ENCODE peak calls at places on chromosomes 16 and 17, in five cellular contexts. G is OCI-LY7, N is AG09319, Q is pons, F is kidney epithelial cell. W is an unnamed sample.
A peak's percentile ranks its signal among the peaks of the same experiment; 100 is the strongest.

GRCh38 chr17:29292992-29293889 is 707 bp downstream of the NUFIP2 start:
- DNase-seq in G (peak; percentile 76), N (no peak), Q (peak; percentile 43), F (no peak), W (no peak)

GRCh38 chr17:66506641-66507040 is 204.2 kb downstream of the PRKCA start:
- DNase-seq in G (no peak), N (no peak), Q (no peak), F (no peak), W (no peak)

GRCh38 chr17:56176101-56176500 is 22.8 kb downstream of the ANKFN1 start:
- DNase-seq in G (no peak), N (no peak), Q (no peak), F (no peak), W (no peak)

GRCh38 chr17:68035131-68035522 is 408 bp upstream of the KPNA2 start:
- DNase-seq in G (peak; percentile 98), N (no peak), Q (no peak), F (no peak), W (no peak)

GRCh38 chr16:77585852-77586251 is 136.5 kb upstream of the NUDT7 start:
- DNase-seq in G (no peak), N (no peak), Q (peak; percentile 4), F (peak; percentile 73), W (no peak)

GRCh38 chr16:5905935-5906334 is 808.3 kb upstream of the EEF2KMT start:
- DNase-seq in G (no peak), N (no peak), Q (no peak), F (peak; percentile 56), W (no peak)

GRCh38 chr16:58814348-58814801 is 80.3 kb upstream of the GOT2 start:
- DNase-seq in G (peak; percentile 40), N (peak; percentile 12), Q (peak; percentile 40), F (peak; percentile 5), W (peak; percentile 8)

GRCh38 chr17:4004517-4005295 is 40.5 kb upstream of the ATP2A3 start:
- DNase-seq in G (peak; percentile 72), N (no peak), Q (no peak), F (no peak), W (no peak)

GRCh38 chr16:28261916-28262315 is 30.4 kb upstream of the SBK1 start:
- DNase-seq in G (no peak), N (no peak), Q (no peak), F (no peak), W (no peak)

GRCh38 chr17:76736349-76737081 is 616 bp downstream of the SRSF2 start:
- DNase-seq in G (peak; percentile 80), N (peak; percentile 39), Q (no peak), F (no peak), W (no peak)

GRCh38 chr17:66829386-66829864 is 5.5 kb upstream of the CACNG5 start:
- DNase-seq in G (no peak), N (peak; percentile 22), Q (no peak), F (peak; percentile 38), W (peak; percentile 34)

GRCh38 chr17:2416010-2416734 is 15.3 kb upstream of the MNT start:
- DNase-seq in G (peak; percentile 81), N (no peak), Q (peak; percentile 93), F (no peak), W (peak; percentile 80)

GRCh38 chr17:77343031-77343866 is 202.5 kb downstream of the SEC14L1 start:
- DNase-seq in G (no peak), N (no peak), Q (no peak), F (no peak), W (no peak)

GRCh38 chr16:582614-583331 is 7.1 kb upstream of the RAB40C start:
- DNase-seq in G (no peak), N (no peak), Q (no peak), F (no peak), W (no peak)

GRCh38 chr16:75027520-75028300 is 28.9 kb downstream of the ZNRF1 start:
- DNase-seq in G (no peak), N (no peak), Q (no peak), F (no peak), W (no peak)

GRCh38 chr16:26195225-26195624 is 503.5 kb downstream of the HS3ST4 start:
- DNase-seq in G (no peak), N (no peak), Q (no peak), F (no peak), W (no peak)

GRCh38 chr17:77503916-77504651 is 363.3 kb downstream of the SEC14L1 start:
- DNase-seq in G (no peak), N (no peak), Q (no peak), F (no peak), W (no peak)

GRCh38 chr16:75380870-75381269 is 52.4 kb downstream of the CFDP1 start:
- DNase-seq in G (no peak), N (no peak), Q (no peak), F (no peak), W (no peak)

GRCh38 chr16:68776821-68777485 is 39.9 kb downstream of the CDH1 start:
- DNase-seq in G (no peak), N (no peak), Q (no peak), F (no peak), W (no peak)

GRCh38 chr16:84421081-84421937 is 53.0 kb downstream of the ATP2C2 start:
- DNase-seq in G (no peak), N (no peak), Q (no peak), F (no peak), W (no peak)

GRCh38 chr16:26139884-26140283 is 448.1 kb downstream of the HS3ST4 start:
- DNase-seq in G (no peak), N (no peak), Q (no peak), F (no peak), W (no peak)

GRCh38 chr16:85514601-85515318 is 98.4 kb upstream of the GSE1 start:
- DNase-seq in G (no peak), N (peak; percentile 85), Q (peak; percentile 53), F (peak; percentile 61), W (peak; percentile 93)

GRCh38 chr17:3773511-3773910 is 27.5 kb downstream of the ITGAE start:
- DNase-seq in G (no peak), N (no peak), Q (no peak), F (no peak), W (peak; percentile 28)

GRCh38 chr17:79237448-79238053 is 162.9 kb downstream of the ENGASE start:
- DNase-seq in G (no peak), N (no peak), Q (no peak), F (no peak), W (no peak)

GRCh38 chr16:71424626-71425025 is 17.2 kb downstream of the TLE7 start:
- DNase-seq in G (no peak), N (no peak), Q (no peak), F (no peak), W (no peak)

GRCh38 chr16:72921620-72922019 is 126.3 kb downstream of the ZFHX3 start:
- DNase-seq in G (no peak), N (no peak), Q (no peak), F (no peak), W (no peak)

GRCh38 chr17:47218896-47219430 is 9.8 kb downstream of the MYL4 start:
- DNase-seq in G (peak; percentile 53), N (no peak), Q (no peak), F (no peak), W (no peak)

GRCh38 chr16:53457670-53458069 is 23.4 kb downstream of the RBL2 start:
- DNase-seq in G (peak; percentile 89), N (no peak), Q (no peak), F (no peak), W (no peak)